ENCODE peak calls at places on chromosomes 3 and 15, in four cellular contexts. One of them, this sample, is unnamed.

GRCh38 chr15:76195506-76196285 is 115.6 kb downstream of the ETFA start:
- DNase-seq in HFFc6: no peak
- DNase-seq in NCI-H774: no peak
- DNase-seq in activated CD8-positive, alpha-beta memory T cell treated with anti-CD3 and anti-CD28 coated beads for 48 hours: no peak
- DNase-seq in this sample: no peak

GRCh38 chr3:73669268-73669667 is 44.5 kb upstream of the PDZRN3 start:
- DNase-seq in activated CD8-positive, alpha-beta memory T cell treated with anti-CD3 and anti-CD28 coated beads for 48 hours: no peak
- DNase-seq in NCI-H774: no peak
- DNase-seq in HFFc6: peak; percentile 9
- DNase-seq in this sample: peak; percentile 9

GRCh38 chr3:64074091-64074490 is 50.8 kb upstream of the PSMD6 start:
- DNase-seq in activated CD8-positive, alpha-beta memory T cell treated with anti-CD3 and anti-CD28 coated beads for 48 hours: no peak
- DNase-seq in NCI-H774: no peak
- DNase-seq in HFFc6: no peak
- DNase-seq in this sample: no peak

GRCh38 chr3:121545049-121545563 is 682 bp downstream of the POLQ start:
- DNase-seq in activated CD8-positive, alpha-beta memory T cell treated with anti-CD3 and anti-CD28 coated beads for 48 hours: no peak
- DNase-seq in HFFc6: peak; percentile 4
- DNase-seq in NCI-H774: no peak
- DNase-seq in this sample: no peak

GRCh38 chr15:74134387-74135027 is 4.1 kb downstream of the ISLR2 start:
- DNase-seq in NCI-H774: no peak
- DNase-seq in HFFc6: peak; percentile 16
- DNase-seq in activated CD8-positive, alpha-beta memory T cell treated with anti-CD3 and anti-CD28 coated beads for 48 hours: no peak
- DNase-seq in this sample: peak; percentile 9

GRCh38 chr15:95363636-95364035 is 966.9 kb upstream of the NR2F2 start:
- DNase-seq in activated CD8-positive, alpha-beta memory T cell treated with anti-CD3 and anti-CD28 coated beads for 48 hours: no peak
- DNase-seq in HFFc6: no peak
- DNase-seq in NCI-H774: no peak
- DNase-seq in this sample: no peak

GRCh38 chr3:133437391-133438093 is 37.7 kb downstream of the BFSP2 start:
- DNase-seq in NCI-H774: no peak
- DNase-seq in HFFc6: peak; percentile 35
- DNase-seq in activated CD8-positive, alpha-beta memory T cell treated with anti-CD3 and anti-CD28 coated beads for 48 hours: no peak
- DNase-seq in this sample: no peak

GRCh38 chr3:122784436-122784835 is 9.2 kb downstream of the HSPBAP1 start:
- DNase-seq in NCI-H774: no peak
- DNase-seq in HFFc6: peak; percentile 53
- DNase-seq in activated CD8-positive, alpha-beta memory T cell treated with anti-CD3 and anti-CD28 coated beads for 48 hours: no peak
- DNase-seq in this sample: peak; percentile 72

GRCh38 chr15:60520041-60520824 is 41.3 kb upstream of the ICE2 start:
- DNase-seq in NCI-H774: no peak
- DNase-seq in activated CD8-positive, alpha-beta memory T cell treated with anti-CD3 and anti-CD28 coated beads for 48 hours: no peak
- DNase-seq in HFFc6: peak; percentile 15
- DNase-seq in this sample: no peak

GRCh38 chr3:106140471-106140870 is 271.7 kb upstream of the CBLB start:
- DNase-seq in HFFc6: no peak
- DNase-seq in NCI-H774: no peak
- DNase-seq in activated CD8-positive, alpha-beta memory T cell treated with anti-CD3 and anti-CD28 coated beads for 48 hours: no peak
- DNase-seq in this sample: no peak

GRCh38 chr15:60917469-60918130 is 311.5 kb downstream of the RORA start:
- DNase-seq in NCI-H774: no peak
- DNase-seq in HFFc6: no peak
- DNase-seq in activated CD8-positive, alpha-beta memory T cell treated with anti-CD3 and anti-CD28 coated beads for 48 hours: no peak
- DNase-seq in this sample: no peak

GRCh38 chr3:140170612-140171011 is 235.6 kb downstream of the CLSTN2 start:
- DNase-seq in activated CD8-positive, alpha-beta memory T cell treated with anti-CD3 and anti-CD28 coated beads for 48 hours: no peak
- DNase-seq in NCI-H774: peak; percentile 76
- DNase-seq in HFFc6: no peak
- DNase-seq in this sample: no peak

GRCh38 chr3:19221081-19221480 is 72.8 kb downstream of the KCNH8 start:
- DNase-seq in NCI-H774: no peak
- DNase-seq in HFFc6: no peak
- DNase-seq in activated CD8-positive, alpha-beta memory T cell treated with anti-CD3 and anti-CD28 coated beads for 48 hours: no peak
- DNase-seq in this sample: peak; percentile 72

GRCh38 chr3:144652573-144652972 is 681.0 kb downstream of the DIPK2A start:
- DNase-seq in HFFc6: no peak
- DNase-seq in activated CD8-positive, alpha-beta memory T cell treated with anti-CD3 and anti-CD28 coated beads for 48 hours: no peak
- DNase-seq in NCI-H774: no peak
- DNase-seq in this sample: no peak

GRCh38 chr3:179321585-179322322 is 1.1 kb upstream of the ZNF639 start:
- DNase-seq in activated CD8-positive, alpha-beta memory T cell treated with anti-CD3 and anti-CD28 coated beads for 48 hours: no peak
- DNase-seq in NCI-H774: peak; percentile 17
- DNase-seq in HFFc6: peak; percentile 61
- DNase-seq in this sample: no peak

GRCh38 chr3:52234516-52235447 is 4.2 kb downstream of the TWF2 start:
- DNase-seq in activated CD8-positive, alpha-beta memory T cell treated with anti-CD3 and anti-CD28 coated beads for 48 hours: no peak
- DNase-seq in HFFc6: no peak
- DNase-seq in NCI-H774: no peak
- DNase-seq in this sample: no peak

GRCh38 chr3:86990734-86991481 is at the start of gene VGLL3:
- DNase-seq in NCI-H774: no peak
- DNase-seq in HFFc6: peak; percentile 84
- DNase-seq in activated CD8-positive, alpha-beta memory T cell treated with anti-CD3 and anti-CD28 coated beads for 48 hours: no peak
- DNase-seq in this sample: peak; percentile 81

GRCh38 chr3:53941945-53942344 is 50.3 kb upstream of the SELENOK start:
- DNase-seq in activated CD8-positive, alpha-beta memory T cell treated with anti-CD3 and anti-CD28 coated beads for 48 hours: no peak
- DNase-seq in HFFc6: no peak
- DNase-seq in NCI-H774: no peak
- DNase-seq in this sample: no peak

GRCh38 chr3:59843816-59844215 is 794.0 kb upstream of the CFAP20DC start:
- DNase-seq in HFFc6: no peak
- DNase-seq in activated CD8-positive, alpha-beta memory T cell treated with anti-CD3 and anti-CD28 coated beads for 48 hours: no peak
- DNase-seq in NCI-H774: no peak
- DNase-seq in this sample: no peak